ENCODE peak calls at places on chromosomes 6 and 20, in five cellular contexts. One of them, this sample, is unnamed.
A peak's percentile ranks its signal among the peaks of the same experiment; 100 is the strongest.

GRCh38 chr6:79525272-79526100 is 11.7 kb downstream of the LCA5 start:
- DNase-seq in heart left ventricle: peak; percentile 25
- DNase-seq in breast epithelium: no peak
- DNase-seq in adrenal gland: no peak
- DNase-seq in GM12878: no peak
- DNase-seq in this sample: peak; percentile 55

GRCh38 chr6:156866181-156866862 is 89.1 kb downstream of the ARID1B start:
- DNase-seq in adrenal gland: no peak
- DNase-seq in breast epithelium: no peak
- DNase-seq in GM12878: no peak
- DNase-seq in heart left ventricle: peak; percentile 33
- DNase-seq in this sample: no peak

GRCh38 chr6:3252369-3252768 is 6.4 kb upstream of the PSMG4 start:
- DNase-seq in adrenal gland: no peak
- DNase-seq in heart left ventricle: no peak
- DNase-seq in GM12878: no peak
- DNase-seq in breast epithelium: no peak
- DNase-seq in this sample: no peak

GRCh38 chr6:97322811-97323210 is 39.8 kb upstream of the MMS22L start:
- DNase-seq in GM12878: no peak
- DNase-seq in heart left ventricle: no peak
- DNase-seq in breast epithelium: no peak
- DNase-seq in adrenal gland: no peak
- DNase-seq in this sample: no peak

GRCh38 chr6:161136655-161137054 is 137.2 kb downstream of the AGPAT4 start:
- DNase-seq in adrenal gland: no peak
- DNase-seq in breast epithelium: no peak
- DNase-seq in heart left ventricle: no peak
- DNase-seq in GM12878: no peak
- DNase-seq in this sample: no peak

GRCh38 chr6:26141378-26141901 is 54.2 kb downstream of the HFE start:
- DNase-seq in breast epithelium: no peak
- DNase-seq in adrenal gland: no peak
- DNase-seq in GM12878: no peak
- DNase-seq in heart left ventricle: no peak
- DNase-seq in this sample: no peak

GRCh38 chr20:4187147-4187546 is 171.8 kb upstream of the RNF24 start:
- DNase-seq in adrenal gland: no peak
- DNase-seq in breast epithelium: no peak
- DNase-seq in GM12878: no peak
- DNase-seq in heart left ventricle: no peak
- DNase-seq in this sample: no peak

GRCh38 chr20:25054995-25055629 is 2.8 kb downstream of the ACSS1 start:
- DNase-seq in adrenal gland: no peak
- DNase-seq in heart left ventricle: peak; percentile 27
- DNase-seq in breast epithelium: no peak
- DNase-seq in GM12878: no peak
- DNase-seq in this sample: no peak

DNA sequence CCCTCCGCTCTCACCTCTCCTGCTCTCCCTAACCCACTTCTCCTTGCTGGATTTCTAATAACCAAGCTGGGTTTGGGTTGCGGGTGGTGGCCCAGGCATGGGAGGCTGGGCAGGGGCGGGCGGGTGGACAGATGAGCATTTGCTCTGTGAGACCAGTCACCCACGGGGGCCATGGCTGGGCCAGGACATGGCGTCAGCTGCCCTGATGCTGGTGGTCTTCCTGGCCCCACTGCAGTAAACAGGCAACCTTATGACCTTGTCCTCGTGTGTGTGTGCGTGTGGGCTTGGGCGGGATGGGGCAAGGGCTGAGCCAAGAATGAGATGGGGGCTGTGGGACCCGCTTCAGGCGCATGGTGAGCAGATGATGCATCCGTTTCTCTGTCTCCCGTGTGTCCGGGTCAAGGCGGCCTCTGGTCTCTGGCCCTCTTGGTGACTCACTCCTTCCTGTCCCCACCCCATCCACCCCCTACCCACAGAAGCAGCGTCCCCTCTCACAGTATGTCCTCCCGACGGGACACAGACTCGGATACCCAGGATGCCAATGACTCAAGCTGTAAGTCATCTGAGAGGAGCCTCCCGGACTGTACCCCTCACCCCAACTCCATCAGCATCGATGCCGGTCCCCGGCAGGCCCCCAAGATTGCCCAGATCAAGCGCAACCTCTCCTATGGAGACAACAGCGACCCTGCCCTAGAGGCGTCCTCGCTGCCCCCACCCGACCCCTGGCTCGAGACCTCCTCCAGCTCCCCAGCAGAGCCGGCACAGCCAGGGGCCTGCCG is 41.4 kb upstream of the MYL9 start:
- DNase-seq in breast epithelium: no peak
- DNase-seq in adrenal gland: no peak
- DNase-seq in heart left ventricle: no peak
- DNase-seq in GM12878: no peak
- DNase-seq in this sample: no peak
- TF ChIP-seq POLR2A in breast epithelium: no peak
- TF ChIP-seq POLR2A in adrenal gland: no peak
- TF ChIP-seq POLR2A in heart left ventricle: no peak
- TF ChIP-seq POLR2A in GM12878: no peak
- TF ChIP-seq POLR2A in this sample: no peak

GRCh38 chr6:148365037-148365436 is 22.4 kb downstream of the SASH1 start:
- DNase-seq in adrenal gland: no peak
- DNase-seq in breast epithelium: no peak
- DNase-seq in GM12878: no peak
- DNase-seq in heart left ventricle: no peak
- DNase-seq in this sample: no peak
- TF ChIP-seq POLR2A in adrenal gland: no peak
- TF ChIP-seq POLR2A in breast epithelium: no peak
- TF ChIP-seq POLR2A in GM12878: no peak
- TF ChIP-seq POLR2A in heart left ventricle: no peak
- TF ChIP-seq POLR2A in this sample: no peak

GRCh38 chr6:135851442-135852271 is at the start of gene PDE7B:
- DNase-seq in heart left ventricle: peak; percentile 85
- DNase-seq in breast epithelium: peak; percentile 58
- DNase-seq in GM12878: no peak
- DNase-seq in adrenal gland: peak; percentile 61
- DNase-seq in this sample: peak; percentile 74
- TF ChIP-seq POLR2A in heart left ventricle: no peak
- TF ChIP-seq POLR2A in breast epithelium: peak; percentile 37
- TF ChIP-seq POLR2A in GM12878: no peak
- TF ChIP-seq POLR2A in adrenal gland: peak; percentile 84
- TF ChIP-seq POLR2A in this sample: peak; percentile 76

GRCh38 chr6:113858067-113858604 is 991 bp downstream of the MARCKS start:
- DNase-seq in breast epithelium: peak; percentile 46
- DNase-seq in heart left ventricle: peak; percentile 45
- DNase-seq in adrenal gland: peak; percentile 22
- DNase-seq in GM12878: no peak
- DNase-seq in this sample: peak; percentile 63
- TF ChIP-seq POLR2A in breast epithelium: no peak
- TF ChIP-seq POLR2A in heart left ventricle: no peak
- TF ChIP-seq POLR2A in adrenal gland: no peak
- TF ChIP-seq POLR2A in GM12878: no peak
- TF ChIP-seq POLR2A in this sample: no peak

GRCh38 chr6:225907-226306 is 66.4 kb upstream of the DUSP22 start:
- DNase-seq in GM12878: no peak
- DNase-seq in adrenal gland: no peak
- DNase-seq in breast epithelium: peak; percentile 5
- DNase-seq in heart left ventricle: no peak
- DNase-seq in this sample: no peak

GRCh38 chr6:226516-227073 is 65.7 kb upstream of the DUSP22 start:
- DNase-seq in GM12878: peak; percentile 68
- DNase-seq in adrenal gland: no peak
- DNase-seq in heart left ventricle: no peak
- DNase-seq in breast epithelium: peak; percentile 7
- DNase-seq in this sample: no peak

GRCh38 chr6:224350-224749 is 67.9 kb upstream of the DUSP22 start:
- DNase-seq in adrenal gland: no peak
- DNase-seq in heart left ventricle: no peak
- DNase-seq in GM12878: no peak
- DNase-seq in breast epithelium: peak; percentile 1
- DNase-seq in this sample: no peak

GRCh38 chr6:223763-224162 is 68.5 kb upstream of the DUSP22 start:
- DNase-seq in heart left ventricle: no peak
- DNase-seq in adrenal gland: no peak
- DNase-seq in breast epithelium: no peak
- DNase-seq in GM12878: no peak
- DNase-seq in this sample: no peak

DNA sequence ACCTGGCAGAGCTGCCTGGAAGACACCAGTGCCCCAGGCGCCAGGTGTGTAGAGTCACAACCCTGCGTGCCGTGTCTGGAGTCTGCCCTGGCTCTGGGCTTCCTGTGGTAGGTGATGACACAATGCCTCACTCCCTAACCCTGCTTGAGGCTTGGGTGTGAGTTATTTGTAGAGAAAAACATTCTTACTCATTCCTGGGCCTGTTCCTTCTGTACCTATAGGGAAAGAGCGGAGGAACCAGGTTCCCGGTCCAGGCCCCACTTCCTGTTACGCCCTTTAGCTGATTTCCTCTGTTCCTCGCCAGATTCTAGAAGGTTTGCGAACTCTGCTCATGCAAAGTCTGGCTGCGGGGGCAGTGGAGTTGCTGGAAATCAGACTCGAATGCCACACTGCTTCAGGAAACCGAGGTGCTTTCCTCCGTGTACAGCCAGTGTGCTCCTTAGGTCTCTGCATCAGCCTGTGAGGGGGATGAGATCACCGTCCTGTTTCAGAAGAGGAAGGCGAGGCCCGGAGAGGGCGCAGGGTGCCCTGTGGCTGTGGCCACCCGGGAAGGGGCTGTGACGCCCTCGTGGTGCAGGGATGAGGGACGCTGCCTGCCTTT is 67.1 kb upstream of the DUSP22 start:
- DNase-seq in breast epithelium: peak; percentile 13
- DNase-seq in heart left ventricle: peak; percentile 33
- DNase-seq in adrenal gland: no peak
- DNase-seq in GM12878: peak; percentile 72
- DNase-seq in this sample: no peak
- TF ChIP-seq POLR2A in breast epithelium: no peak
- TF ChIP-seq POLR2A in heart left ventricle: no peak
- TF ChIP-seq POLR2A in adrenal gland: no peak
- TF ChIP-seq POLR2A in GM12878: peak; percentile 63
- TF ChIP-seq POLR2A in this sample: no peak

GRCh38 chr6:134178230-134179044 is 126.0 kb upstream of the SLC2A12 start:
- DNase-seq in heart left ventricle: peak; percentile 85
- DNase-seq in GM12878: peak; percentile 53
- DNase-seq in adrenal gland: peak; percentile 76
- DNase-seq in breast epithelium: peak; percentile 78
- DNase-seq in this sample: peak; percentile 90
- TF ChIP-seq POLR2A in heart left ventricle: no peak
- TF ChIP-seq POLR2A in GM12878: no peak
- TF ChIP-seq POLR2A in adrenal gland: peak; percentile 5
- TF ChIP-seq POLR2A in breast epithelium: no peak
- TF ChIP-seq POLR2A in this sample: peak; percentile 36

DNA sequence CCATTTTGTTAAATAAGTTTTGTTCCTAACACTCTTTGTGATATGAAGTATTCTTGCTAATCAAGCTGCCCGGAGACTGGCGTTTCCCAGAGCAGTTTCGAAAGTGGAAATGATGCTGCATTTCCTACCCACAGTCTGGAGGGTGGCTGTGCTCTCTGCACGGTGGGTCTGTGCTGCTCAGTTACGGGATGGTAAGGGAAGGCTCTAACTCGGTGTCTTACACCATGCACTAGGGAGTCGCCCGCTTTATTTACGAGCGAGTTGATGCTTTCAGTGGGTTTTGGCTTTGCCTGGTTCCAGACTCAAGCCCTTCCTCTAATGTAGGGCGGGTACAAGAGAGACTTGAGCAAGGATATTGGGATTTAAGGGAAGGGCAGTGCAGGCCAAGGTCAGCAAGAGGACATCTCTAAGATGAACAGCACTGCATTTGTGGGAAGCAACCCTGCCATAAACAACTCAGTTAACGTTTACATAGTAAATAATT is 180.1 kb upstream of the AKAP12 start:
- DNase-seq in heart left ventricle: no peak
- DNase-seq in GM12878: no peak
- DNase-seq in breast epithelium: no peak
- DNase-seq in adrenal gland: no peak
- DNase-seq in this sample: no peak
- TF ChIP-seq POLR2A in heart left ventricle: no peak
- TF ChIP-seq POLR2A in GM12878: no peak
- TF ChIP-seq POLR2A in breast epithelium: no peak
- TF ChIP-seq POLR2A in adrenal gland: no peak
- TF ChIP-seq POLR2A in this sample: no peak

GRCh38 chr6:168274046-168274952 is 45.3 kb downstream of the DACT2 start:
- DNase-seq in heart left ventricle: no peak
- DNase-seq in breast epithelium: no peak
- DNase-seq in adrenal gland: no peak
- DNase-seq in GM12878: no peak
- DNase-seq in this sample: no peak
- TF ChIP-seq POLR2A in heart left ventricle: no peak
- TF ChIP-seq POLR2A in breast epithelium: no peak
- TF ChIP-seq POLR2A in adrenal gland: no peak
- TF ChIP-seq POLR2A in GM12878: no peak
- TF ChIP-seq POLR2A in this sample: no peak

This sample was measured in tibial nerve.